ENCODE peak calls at places on chromosome 18, in four cellular contexts. B is K562, Z is HepG2, E is GM12878. V is an unnamed sample.

GRCh38 chr18:710418-711300 is 1.8 kb downstream of the ENOSF1 start:
- DNase-seq in Z (no peak), B (no peak), E (no peak), V (no peak)

GRCh38 chr18:50079571-50080295 is 115.2 kb downstream of the MYO5B start:
- DNase-seq in E (no peak), B (no peak), Z (no peak), V (no peak)

GRCh38 chr18:76958692-76959341 is 136.5 kb downstream of the ZNF236 start:
- DNase-seq in B (no peak), Z (no peak), E (no peak), V (no peak)

GRCh38 chr18:79755496-79756142 is 42.1 kb upstream of the KCNG2 start:
- DNase-seq in Z (no peak), E (no peak), B (no peak), V (no peak)

GRCh38 chr18:23964282-23965238 is 50.0 kb upstream of the TTC39C start:
- DNase-seq in E (no peak), B (peak), Z (no peak), V (no peak)

GRCh38 chr18:48033770-48034650 is 103.6 kb upstream of the SMAD2 start:
- DNase-seq in Z (no peak), E (no peak), B (no peak), V (no peak)

GRCh38 chr18:45156941-45157340 is 458.3 kb upstream of the SLC14A2 start:
- DNase-seq in E (no peak), B (no peak), Z (no peak), V (no peak)

GRCh38 chr18:31819106-31819924 is 58.6 kb upstream of the SLC25A52 start:
- DNase-seq in E (no peak), Z (peak), B (peak), V (peak)

GRCh38 chr18:3305933-3306332 is 44.0 kb downstream of the MYL12B start:
- DNase-seq in B (peak), Z (no peak), E (no peak), V (no peak)

GRCh38 chr18:48605408-48605845 is 66.6 kb downstream of the CTIF start:
- DNase-seq in Z (peak), B (peak), E (peak), V (peak)

GRCh38 chr18:48902856-48903601 is 47.7 kb downstream of the SMAD7 start:
- DNase-seq in Z (peak), E (no peak), B (peak), V (no peak)

GRCh38 chr18:356763-357162 is 88.9 kb upstream of the THOC1 start:
- DNase-seq in B (no peak), Z (no peak), E (no peak), V (no peak)

GRCh38 chr18:48860276-48861180 is 90.2 kb downstream of the SMAD7 start:
- DNase-seq in Z (no peak), E (no peak), B (no peak), V (no peak)

GRCh38 chr18:27404855-27405254 is 219.7 kb upstream of the CHST9 start:
- DNase-seq in E (no peak), B (no peak), Z (no peak), V (no peak)

GRCh38 chr18:44290366-44290855 is 390.3 kb upstream of the SETBP1 start:
- DNase-seq in Z (no peak), B (no peak), E (no peak), V (no peak)

GRCh38 chr18:7155887-7156286 is 38.3 kb upstream of the LAMA1 start:
- DNase-seq in Z (no peak), B (no peak), E (no peak), V (no peak)

GRCh38 chr18:3973191-3973590 is 481.9 kb downstream of the DLGAP1 start:
- DNase-seq in B (no peak), E (no peak), Z (no peak), V (no peak)

GRCh38 chr18:62118324-62118723 is 68.5 kb downstream of the PIGN start:
- DNase-seq in B (no peak), Z (no peak), E (no peak), V (no peak)

GRCh38 chr18:50594931-50595330 is 35.0 kb downstream of the MAPK4 start:
- DNase-seq in Z (no peak), B (no peak), E (no peak), V (no peak)

GRCh38 chr18:54004828-54005227 is 219.6 kb downstream of the MBD2 start:
- DNase-seq in Z (peak), B (no peak), E (no peak), V (peak)

GRCh38 chr18:63247506-63248394 is 71.8 kb downstream of the BCL2 start:
- DNase-seq in E (no peak), B (no peak), Z (no peak), V (no peak)

GRCh38 chr18:24726727-24727539 is 266.5 kb downstream of the HRH4 start:
- DNase-seq in Z (peak), E (no peak), B (peak), V (peak)

GRCh38 chr18:67302043-67302442 is 214.5 kb downstream of the DSEL start:
- DNase-seq in E (no peak), Z (no peak), B (no peak), V (no peak)

GRCh38 chr18:43170586-43170985 is 55.1 kb upstream of the RIT2 start:
- DNase-seq in B (no peak), E (no peak), Z (no peak), V (no peak)

GRCh38 chr18:8471373-8471772 is 137.9 kb upstream of the RAB12 start:
- DNase-seq in Z (no peak), E (no peak), B (no peak), V (no peak)

GRCh38 chr18:26089247-26090129 is 925 bp downstream of the SS18 start:
- DNase-seq in B (no peak), E (no peak), Z (peak), V (peak)

GRCh38 chr18:21242141-21243040 is at the start of gene GREB1L:
- DNase-seq in E (no peak), B (no peak), Z (peak), V (peak)

GRCh38 chr18:76482971-76483691 is 11.9 kb downstream of the ZNF516 start:
- DNase-seq in Z (no peak), B (no peak), E (no peak), V (no peak)

GRCh38 chr18:13378150-13378549 is 159.6 kb downstream of the LDLRAD4 start:
- DNase-seq in B (no peak), Z (no peak), E (no peak), V (no peak)

GRCh38 chr18:55500316-55501086 is 87.5 kb downstream of the TCF4 start:
- DNase-seq in B (no peak), Z (no peak), E (no peak), V (no peak)

GRCh38 chr18:48580782-48581181 is 42.0 kb downstream of the CTIF start:
- DNase-seq in E (no peak), Z (no peak), B (no peak), V (no peak)

GRCh38 chr18:61582205-61582710 is 249.0 kb downstream of the CDH20 start:
- DNase-seq in E (no peak), Z (no peak), B (no peak), V (no peak)

GRCh38 chr18:79496978-79497637 is 101.4 kb downstream of the NFATC1 start:
- DNase-seq in E (no peak), Z (no peak), B (no peak), V (no peak)

GRCh38 chr18:75836516-75836915 is 409.0 kb upstream of the SMIM21 start:
- DNase-seq in E (no peak), Z (no peak), B (no peak), V (no peak)

GRCh38 chr18:77103991-77104521 is 28.5 kb downstream of the MBP start:
- DNase-seq in B (no peak), Z (no peak), E (no peak), V (no peak)

GRCh38 chr18:9029131-9029530 is 73.4 kb upstream of the NDUFV2 start:
- DNase-seq in B (no peak), E (no peak), Z (no peak), V (no peak)

GRCh38 chr18:49691177-49691608 is 122.1 kb downstream of the ACAA2 start:
- DNase-seq in E (no peak), B (no peak), Z (no peak), V (no peak)

GRCh38 chr18:79353238-79353637 is 42.5 kb upstream of the NFATC1 start:
- DNase-seq in B (peak), Z (peak), E (no peak), V (peak)

DNA sequence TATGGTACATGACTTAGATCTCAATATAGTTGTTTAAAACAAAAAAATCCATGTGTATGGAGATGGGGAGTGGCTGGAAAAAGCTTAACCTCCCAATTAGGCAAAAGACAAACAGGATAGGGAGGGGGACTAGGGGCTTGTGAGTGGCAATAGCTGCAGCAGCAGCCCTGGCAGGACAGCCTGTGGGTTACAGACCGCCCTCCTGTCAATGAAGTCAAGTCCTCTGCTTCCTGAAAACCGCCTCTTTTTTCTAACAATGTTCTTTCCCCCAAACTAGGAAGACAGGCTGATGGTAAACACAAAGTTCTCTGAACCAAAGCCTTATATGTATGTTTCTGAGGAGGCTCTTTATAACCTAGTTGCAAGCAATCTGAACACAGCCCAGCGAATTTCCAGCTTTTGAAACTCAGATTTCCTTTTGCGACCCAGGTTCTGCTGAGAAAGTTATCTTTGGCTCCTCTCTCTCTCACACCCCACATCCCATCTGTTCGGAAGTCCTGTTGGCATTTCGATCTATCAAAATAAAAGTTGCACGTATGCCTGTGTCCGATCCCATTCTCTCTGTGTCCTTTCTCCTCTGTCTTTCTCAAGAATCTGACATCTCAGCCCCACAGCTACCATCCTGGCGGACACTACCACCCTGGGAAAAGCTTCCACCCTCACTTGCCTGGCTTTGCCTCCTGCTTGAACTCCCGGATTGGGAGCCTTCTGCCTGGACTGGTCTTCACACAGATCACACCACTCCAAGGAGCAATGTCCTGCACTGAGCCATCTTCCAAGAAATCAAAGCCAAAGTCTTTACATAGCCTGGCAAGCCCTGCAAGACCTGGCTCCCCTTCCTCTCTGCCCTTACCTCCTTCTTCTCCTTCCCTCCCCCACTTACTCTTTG is 10.1 kb downstream of the ATP8B1 start:
- DNase-seq in Z (no peak), E (no peak), B (no peak), V (no peak)
- TF ChIP-seq MAX in Z (no peak), E (no peak), B (no peak), V (no peak)

GRCh38 chr18:34773378-34773777 is 63.3 kb downstream of the DTNA start:
- DNase-seq in E (no peak), Z (no peak), B (no peak), V (no peak)
- TF ChIP-seq JUNB in E (no peak), Z (no peak), B (no peak), V (no peak)

DNA sequence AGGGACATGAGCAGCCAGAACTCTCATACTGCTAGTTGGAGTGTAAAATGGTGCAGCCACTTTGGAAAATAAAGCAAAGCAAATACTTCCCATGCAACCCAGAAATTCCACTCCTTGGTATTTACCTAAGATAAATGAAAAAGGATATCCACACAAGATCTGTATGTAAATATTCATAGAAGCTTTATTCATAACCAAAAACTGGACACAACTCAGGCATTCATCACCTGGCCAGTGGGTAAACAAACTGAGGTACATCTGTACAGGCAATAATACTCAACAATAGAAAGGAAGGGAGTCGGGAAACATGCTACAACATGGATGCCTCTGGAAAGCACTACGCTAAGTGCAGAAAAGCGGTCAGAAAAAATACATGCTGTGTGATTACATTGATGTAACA is 2.5 kb upstream of the LOXHD1 start:
- DNase-seq in E (no peak), Z (no peak), B (no peak), V (no peak)
- TF ChIP-seq MAX in E (no peak), Z (no peak), B (no peak), V (no peak)

GRCh38 chr18:52070295-52070756 is 269.7 kb upstream of the DCC start:
- DNase-seq in Z (peak), B (no peak), E (peak), V (no peak)
- TF ChIP-seq JUNB in Z (no peak), B (no peak), E (no peak), V (no peak)

V was measured in A549.